ENCODE peak calls at places on chromosome 22, in five cellular contexts. One of them, this sample, is unnamed.

GRCh38 chr22:39748877-39749276 is 144.7 kb downstream of the ENTHD1 start:
- DNase-seq in aorta: no peak
- DNase-seq in HCT116: no peak
- DNase-seq in transverse colon: no peak
- DNase-seq in breast epithelium: no peak
- DNase-seq in this sample: no peak

GRCh38 chr22:31206896-31207687 is 5.0 kb upstream of the LIMK2 start:
- DNase-seq in aorta: no peak
- DNase-seq in HCT116: no peak
- DNase-seq in transverse colon: peak; percentile 76
- DNase-seq in breast epithelium: peak; percentile 77
- DNase-seq in this sample: peak; percentile 92

GRCh38 chr22:45632791-45633515 is 38.7 kb upstream of the ATXN10 start:
- DNase-seq in aorta: peak; percentile 43
- DNase-seq in HCT116: no peak
- DNase-seq in transverse colon: no peak
- DNase-seq in breast epithelium: no peak
- DNase-seq in this sample: no peak

GRCh38 chr22:45180280-45180679 is 16.6 kb downstream of the NUP50 start:
- DNase-seq in aorta: no peak
- DNase-seq in HCT116: no peak
- DNase-seq in transverse colon: no peak
- DNase-seq in breast epithelium: no peak
- DNase-seq in this sample: no peak

GRCh38 chr22:20867179-20868099 is 8.6 kb downstream of the SNAP29 start:
- DNase-seq in aorta: peak; percentile 38
- DNase-seq in HCT116: no peak
- DNase-seq in transverse colon: peak; percentile 51
- DNase-seq in breast epithelium: no peak
- DNase-seq in this sample: no peak

GRCh38 chr22:39382410-39382809 is 17.2 kb upstream of the TAB1 start:
- DNase-seq in aorta: no peak
- DNase-seq in HCT116: no peak
- DNase-seq in transverse colon: no peak
- DNase-seq in breast epithelium: no peak
- DNase-seq in this sample: no peak

GRCh38 chr22:28799834-28800307 is 498 bp downstream of the XBP1 start:
- DNase-seq in aorta: peak; percentile 92
- DNase-seq in HCT116: no peak
- DNase-seq in transverse colon: peak; percentile 73
- DNase-seq in breast epithelium: peak; percentile 40
- DNase-seq in this sample: no peak

GRCh38 chr22:44279059-44279340 is 33.8 kb downstream of the SHISAL1 start:
- DNase-seq in aorta: no peak
- DNase-seq in HCT116: no peak
- DNase-seq in transverse colon: no peak
- DNase-seq in breast epithelium: no peak
- DNase-seq in this sample: no peak

GRCh38 chr22:46079861-46080821 is 70.2 kb upstream of the PPARA start:
- DNase-seq in aorta: peak; percentile 95
- DNase-seq in HCT116: no peak
- DNase-seq in transverse colon: peak; percentile 60
- DNase-seq in breast epithelium: peak; percentile 89
- DNase-seq in this sample: peak; percentile 79

GRCh38 chr22:48823941-48824340 is 1003.7 kb downstream of the BRD1 start:
- DNase-seq in aorta: peak; percentile 64
- DNase-seq in HCT116: no peak
- DNase-seq in transverse colon: no peak
- DNase-seq in breast epithelium: no peak
- DNase-seq in this sample: no peak

GRCh38 chr22:38942702-38943101 is 14.7 kb upstream of the APOBEC3A start:
- DNase-seq in aorta: peak; percentile 51
- DNase-seq in HCT116: no peak
- DNase-seq in transverse colon: no peak
- DNase-seq in breast epithelium: no peak
- DNase-seq in this sample: no peak

GRCh38 chr22:39237276-39238123 is 7.3 kb downstream of the PDGFB start:
- DNase-seq in aorta: no peak
- DNase-seq in HCT116: no peak
- DNase-seq in transverse colon: no peak
- DNase-seq in breast epithelium: no peak
- DNase-seq in this sample: peak; percentile 59

GRCh38 chr22:43434601-43435311 is 22.9 kb downstream of the MPPED1 start:
- DNase-seq in aorta: peak; percentile 70
- DNase-seq in HCT116: no peak
- DNase-seq in transverse colon: no peak
- DNase-seq in breast epithelium: no peak
- DNase-seq in this sample: no peak

GRCh38 chr22:11042116-11042515 is 4485.9 kb upstream of the OR11H1 start:
- DNase-seq in aorta: no peak
- DNase-seq in HCT116: no peak
- DNase-seq in transverse colon: no peak
- DNase-seq in breast epithelium: no peak
- DNase-seq in this sample: no peak

GRCh38 chr22:31137721-31138120 is 2.6 kb downstream of the PLA2G3 start:
- DNase-seq in aorta: peak; percentile 63
- DNase-seq in HCT116: no peak
- DNase-seq in transverse colon: no peak
- DNase-seq in breast epithelium: no peak
- DNase-seq in this sample: no peak

GRCh38 chr22:27424319-27424718 is 377.2 kb downstream of the MN1 start:
- DNase-seq in aorta: no peak
- DNase-seq in HCT116: no peak
- DNase-seq in transverse colon: no peak
- DNase-seq in breast epithelium: no peak
- DNase-seq in this sample: no peak

GRCh38 chr22:28029962-28030361 is 110.9 kb upstream of the PITPNB start:
- DNase-seq in aorta: peak; percentile 16
- DNase-seq in HCT116: no peak
- DNase-seq in transverse colon: no peak
- DNase-seq in breast epithelium: no peak
- DNase-seq in this sample: no peak

GRCh38 chr22:47854226-47854625 is 1091.8 kb downstream of the TBC1D22A start:
- DNase-seq in aorta: no peak
- DNase-seq in HCT116: no peak
- DNase-seq in transverse colon: no peak
- DNase-seq in breast epithelium: no peak
- DNase-seq in this sample: no peak

GRCh38 chr22:22216450-22216959 is 28.1 kb upstream of the VPREB1 start:
- DNase-seq in aorta: no peak
- DNase-seq in HCT116: no peak
- DNase-seq in transverse colon: no peak
- DNase-seq in breast epithelium: peak; percentile 3
- DNase-seq in this sample: no peak

GRCh38 chr22:24433868-24434471 is 6.6 kb downstream of the ADORA2A start:
- DNase-seq in aorta: peak; percentile 80
- DNase-seq in HCT116: no peak
- DNase-seq in transverse colon: peak; percentile 60
- DNase-seq in breast epithelium: no peak
- DNase-seq in this sample: no peak

GRCh38 chr22:24435323-24435645 is 7.9 kb downstream of the ADORA2A start:
- DNase-seq in aorta: no peak
- DNase-seq in HCT116: no peak
- DNase-seq in transverse colon: no peak
- DNase-seq in breast epithelium: no peak
- DNase-seq in this sample: no peak

GRCh38 chr22:24435861-24436351 is 8.5 kb downstream of the ADORA2A start:
- DNase-seq in aorta: no peak
- DNase-seq in HCT116: no peak
- DNase-seq in transverse colon: no peak
- DNase-seq in breast epithelium: no peak
- DNase-seq in this sample: no peak

GRCh38 chr22:24433001-24433867 is 5.8 kb downstream of the ADORA2A start:
- DNase-seq in aorta: peak; percentile 70
- DNase-seq in HCT116: no peak
- DNase-seq in transverse colon: no peak
- DNase-seq in breast epithelium: no peak
- DNase-seq in this sample: no peak

DNA sequence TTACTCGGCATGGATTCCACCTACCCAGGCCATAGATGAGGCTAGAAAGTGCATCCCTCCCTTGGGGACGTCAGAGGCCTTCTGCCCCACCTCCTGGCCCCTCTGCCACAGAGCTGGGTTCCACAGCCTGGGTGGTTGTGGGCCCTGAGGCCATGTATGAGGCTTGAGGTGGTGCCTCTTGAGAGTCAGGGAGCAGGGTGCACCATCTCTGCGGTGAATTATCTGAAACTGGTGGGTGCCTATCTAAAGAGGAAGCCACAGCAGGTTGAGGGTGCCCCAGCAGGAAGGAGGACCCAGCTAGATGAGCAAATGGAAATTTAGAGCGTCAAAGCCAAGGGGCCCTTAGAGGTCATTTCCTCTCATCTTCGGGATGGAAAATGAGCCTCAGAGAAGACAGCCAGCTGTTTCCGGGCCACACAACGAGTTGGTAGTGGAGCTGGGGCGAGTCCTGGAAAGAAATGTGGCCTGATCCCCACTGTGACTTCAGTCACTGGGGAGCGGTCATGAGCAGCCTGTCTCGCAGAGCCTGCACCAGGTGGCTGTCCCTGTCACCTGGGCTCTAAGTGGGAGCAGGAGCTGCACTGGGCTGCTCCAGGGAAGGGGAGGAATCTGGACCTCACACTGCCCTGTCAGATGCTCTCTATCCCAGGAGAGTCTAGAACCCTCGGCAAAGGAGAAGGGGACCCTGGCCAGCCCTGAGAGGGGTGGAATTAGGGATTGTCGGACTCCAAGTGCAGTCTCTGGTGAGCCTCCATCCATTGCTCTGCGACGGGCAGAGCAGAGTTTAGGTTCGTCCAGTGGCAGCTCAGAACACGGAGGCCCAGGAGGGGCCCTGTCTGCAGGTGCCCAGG is 7.3 kb downstream of the ADORA2A start:
- DNase-seq in aorta: no peak
- DNase-seq in HCT116: no peak
- DNase-seq in transverse colon: peak; percentile 69
- DNase-seq in breast epithelium: no peak
- DNase-seq in this sample: no peak
- H3K4me1 ChIP-seq in aorta: no peaks in the 10 kb centered on the region
- H3K4me1 ChIP-seq in HCT116: peaks cover 14% of the 10 kb centered on the region
- H3K4me1 ChIP-seq in transverse colon: peaks cover 36% of the 10 kb centered on the region
- H3K4me1 ChIP-seq in breast epithelium: peaks cover 7% of the 10 kb centered on the region
- H3K4me1 ChIP-seq in this sample: peaks cover 12% of the 10 kb centered on the region

GRCh38 chr22:37287550-37287951 is 5.2 kb downstream of the CYTH4 start:
- DNase-seq in aorta: no peak
- DNase-seq in HCT116: no peak
- DNase-seq in transverse colon: no peak
- DNase-seq in breast epithelium: no peak
- DNase-seq in this sample: no peak

GRCh38 chr22:37290737-37291136 is 8.4 kb downstream of the CYTH4 start:
- DNase-seq in aorta: no peak
- DNase-seq in HCT116: no peak
- DNase-seq in transverse colon: no peak
- DNase-seq in breast epithelium: no peak
- DNase-seq in this sample: no peak

GRCh38 chr22:37288521-37288920 is 6.2 kb downstream of the CYTH4 start:
- DNase-seq in aorta: no peak
- DNase-seq in HCT116: no peak
- DNase-seq in transverse colon: no peak
- DNase-seq in breast epithelium: no peak
- DNase-seq in this sample: no peak

GRCh38 chr22:37291559-37292298 is 9.4 kb downstream of the CYTH4 start:
- DNase-seq in aorta: no peak
- DNase-seq in HCT116: no peak
- DNase-seq in transverse colon: no peak
- DNase-seq in breast epithelium: no peak
- DNase-seq in this sample: no peak

DNA sequence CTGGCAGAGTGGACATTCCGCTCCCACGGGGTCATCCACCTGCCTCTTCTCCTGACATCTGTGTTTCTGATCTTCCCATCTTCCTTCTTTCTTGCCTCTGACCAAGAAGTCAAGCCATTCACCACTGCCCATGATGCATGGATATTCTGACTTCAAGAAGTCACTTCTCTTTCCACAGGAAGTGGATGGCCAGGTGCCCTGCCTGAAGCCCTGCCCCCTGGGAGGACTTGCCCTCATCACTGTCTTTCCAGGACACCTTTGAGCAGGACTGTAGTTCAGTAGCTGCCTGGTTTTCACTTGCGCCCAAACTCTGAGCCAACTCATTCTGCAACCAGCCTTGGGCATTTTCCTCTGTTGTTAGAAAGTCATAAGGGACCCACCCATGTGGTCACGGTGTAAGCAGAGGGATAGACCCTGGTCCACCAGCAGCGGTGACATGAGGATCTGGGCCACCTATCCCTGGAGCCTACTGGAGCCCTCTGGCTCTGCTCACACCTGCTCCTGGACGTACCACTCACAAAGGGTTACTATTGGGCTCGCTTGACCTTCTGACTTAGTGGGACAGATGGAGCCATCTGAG is 6.9 kb downstream of the CYTH4 start:
- DNase-seq in aorta: no peak
- DNase-seq in HCT116: no peak
- DNase-seq in transverse colon: no peak
- DNase-seq in breast epithelium: no peak
- DNase-seq in this sample: no peak
- H3K4me1 ChIP-seq in aorta: no peaks in the 10 kb centered on the region
- H3K4me1 ChIP-seq in HCT116: peaks cover 15% of the 10 kb centered on the region
- H3K4me1 ChIP-seq in transverse colon: no peaks in the 10 kb centered on the region
- H3K4me1 ChIP-seq in breast epithelium: no peaks in the 10 kb centered on the region
- H3K4me1 ChIP-seq in this sample: no peaks in the 10 kb centered on the region

DNA sequence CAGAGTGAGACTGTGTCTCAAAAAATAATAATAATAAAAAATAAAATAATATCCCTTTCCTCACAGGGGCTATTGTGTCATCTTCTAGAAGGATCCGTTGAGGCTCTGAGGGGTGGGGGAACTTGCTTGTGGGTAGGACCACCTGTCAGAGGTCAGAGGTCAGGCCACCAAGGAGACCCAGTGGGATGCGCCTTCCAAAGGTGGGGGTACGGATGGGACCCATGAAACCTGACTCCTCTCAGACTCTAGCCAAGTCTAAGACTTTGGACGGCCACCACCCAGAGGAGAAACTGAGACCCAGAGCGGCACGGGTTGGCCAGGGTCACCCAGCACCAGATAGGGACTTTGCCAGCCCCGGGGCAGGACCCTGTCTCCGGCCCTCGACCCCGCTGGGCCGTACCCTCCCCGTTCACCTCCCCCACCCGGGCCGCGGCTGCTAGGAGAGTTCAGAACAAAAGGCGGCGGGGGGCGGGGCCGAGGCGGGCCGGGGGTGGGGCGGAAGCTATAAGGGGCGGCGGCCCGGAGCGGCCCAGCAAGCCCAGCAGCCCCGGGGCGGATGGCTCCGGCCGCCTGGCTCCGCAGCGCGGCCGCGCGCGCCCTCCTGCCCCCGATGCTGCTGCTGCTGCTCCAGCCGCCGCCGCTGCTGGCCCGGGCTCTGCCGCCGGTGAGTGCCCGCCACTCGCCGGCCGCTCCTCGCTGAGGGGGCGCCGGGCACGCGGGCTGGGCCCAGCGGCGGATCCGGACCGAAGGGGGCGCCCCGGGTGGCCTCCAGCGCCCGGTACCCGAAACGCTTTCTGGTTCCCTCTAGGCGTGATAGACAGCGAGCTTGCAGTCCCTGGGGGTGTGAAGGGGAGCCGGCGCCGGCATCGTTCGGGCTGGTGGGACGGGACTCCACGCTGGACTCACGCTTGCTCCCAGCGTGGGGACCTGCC is at the start of gene MMP11:
- DNase-seq in aorta: peak; percentile 88
- DNase-seq in HCT116: no peak
- DNase-seq in transverse colon: peak; percentile 76
- DNase-seq in breast epithelium: no peak
- DNase-seq in this sample: peak; percentile 33
- H3K4me1 ChIP-seq in aorta: no peaks in the 10 kb centered on the region
- H3K4me1 ChIP-seq in HCT116: peaks cover 57% of the 10 kb centered on the region
- H3K4me1 ChIP-seq in transverse colon: peaks cover 46% of the 10 kb centered on the region
- H3K4me1 ChIP-seq in breast epithelium: no peaks in the 10 kb centered on the region
- H3K4me1 ChIP-seq in this sample: peaks cover 4% of the 10 kb centered on the region

GRCh38 chr22:33812578-33812977 is 107.7 kb downstream of the LARGE1 start:
- DNase-seq in aorta: no peak
- DNase-seq in HCT116: no peak
- DNase-seq in transverse colon: no peak
- DNase-seq in breast epithelium: no peak
- DNase-seq in this sample: peak; percentile 41
- H3K4me1 ChIP-seq in aorta: peaks cover 2% of the 10 kb centered on the region
- H3K4me1 ChIP-seq in HCT116: no peaks in the 10 kb centered on the region
- H3K4me1 ChIP-seq in transverse colon: no peaks in the 10 kb centered on the region
- H3K4me1 ChIP-seq in breast epithelium: no peaks in the 10 kb centered on the region
- H3K4me1 ChIP-seq in this sample: no peaks in the 10 kb centered on the region

This sample was measured in prostate gland.